ENCODE peak calls at places on chromosomes 2 and 18, in seven cellular contexts. Q, O, Z, B, H, U and S are unnamed samples.

GRCh38 chr2:28619213-28620196 is 123.6 kb downstream of the PLB1 start:
- DNase-seq in Q (no peak), H (no peak), B (no peak), Z (no peak), U (no peak), O (no peak), S (no peak)

GRCh38 chr2:33230877-33231276 is 245.6 kb upstream of the RASGRP3 start:
- DNase-seq in Q (no peak), H (no peak), Z (no peak), O (no peak), B (no peak), U (no peak), S (no peak)

GRCh38 chr2:133077259-133077822 is 407.3 kb upstream of the LYPD1 start:
- DNase-seq in Z (no peak), U (no peak), B (peak), O (no peak), H (no peak), Q (no peak), S (no peak)

GRCh38 chr2:104518256-104518655 is 335.7 kb upstream of the POU3F3 start:
- DNase-seq in H (no peak), U (no peak), B (no peak), O (no peak), Z (no peak), Q (no peak), S (no peak)

GRCh38 chr2:10232096-10232815 is 70.4 kb upstream of the HPCAL1 start:
- DNase-seq in Q (no peak), Z (no peak), U (no peak), H (no peak), O (no peak), B (no peak), S (no peak)

GRCh38 chr2:102449370-102449974 is 23.6 kb upstream of the SLC9A4 start:
- DNase-seq in B (peak), Q (peak), H (peak), Z (peak), U (no peak), O (peak), S (peak)

GRCh38 chr2:236612737-236613136 is 43.1 kb downstream of the ACKR3 start:
- DNase-seq in Q (no peak), B (no peak), H (no peak), Z (no peak), O (peak), U (no peak), S (no peak)

GRCh38 chr18:62420513-62421209 is 95.6 kb downstream of the TNFRSF11A start:
- DNase-seq in B (peak), O (peak), U (no peak), Z (no peak), H (no peak), Q (peak), S (peak)

GRCh38 chr2:55224761-55225261 is 7.3 kb downstream of the CLHC1 start:
- DNase-seq in Q (no peak), Z (peak), H (no peak), B (no peak), U (no peak), O (peak), S (no peak)

GRCh38 chr18:79964330-79965118 is at the start of gene HSBP1L1:
- DNase-seq in B (peak), Q (peak), O (peak), U (no peak), Z (peak), H (no peak), S (peak)

GRCh38 chr2:69469375-69469774 is 32.1 kb upstream of the NFU1 start:
- DNase-seq in U (no peak), Q (no peak), H (no peak), O (no peak), Z (no peak), B (no peak), S (no peak)

GRCh38 chr2:64186698-64187605 is 42.7 kb upstream of the PELI1 start:
- DNase-seq in Q (no peak), O (no peak), U (no peak), H (no peak), B (no peak), Z (no peak), S (no peak)

GRCh38 chr2:28662044-28662443 is 89.6 kb upstream of the PPP1CB start:
- DNase-seq in O (peak), U (no peak), H (no peak), Q (no peak), Z (no peak), B (peak), S (no peak)

GRCh38 chr2:152222975-152223638 is 47.5 kb upstream of the STAM2 start:
- DNase-seq in B (peak), O (peak), H (no peak), Z (peak), Q (no peak), U (no peak), S (no peak)

GRCh38 chr2:218218409-218219185 is 1.6 kb downstream of the ARPC2 start:
- DNase-seq in Z (no peak), Q (no peak), H (no peak), U (no peak), B (no peak), O (no peak), S (no peak)

GRCh38 chr2:232793271-232793670 is 16.9 kb upstream of the KCNJ13 start:
- DNase-seq in Z (no peak), B (no peak), Q (no peak), O (no peak), U (no peak), H (no peak), S (no peak)

GRCh38 chr2:18611184-18611583 is 21.8 kb upstream of the NT5C1B start:
- DNase-seq in Z (no peak), O (no peak), H (peak), Q (no peak), U (no peak), B (no peak), S (no peak)

GRCh38 chr18:41624461-41624860 is 330.6 kb upstream of the PIK3C3 start:
- DNase-seq in Z (no peak), Q (no peak), O (no peak), B (no peak), H (no peak), U (no peak), S (no peak)

GRCh38 chr2:200172944-200173481 is 133.5 kb upstream of the SPATS2L start:
- DNase-seq in U (no peak), B (no peak), O (no peak), H (no peak), Z (no peak), Q (no peak), S (no peak)

GRCh38 chr2:159650574-159650973 is 34.2 kb upstream of the BAZ2B start:
- DNase-seq in Z (no peak), B (no peak), H (no peak), Q (no peak), O (no peak), U (no peak), S (no peak)

GRCh38 chr2:203802277-203803045 is 65.1 kb upstream of the CTLA4 start:
- DNase-seq in Z (no peak), U (no peak), Q (no peak), H (no peak), B (no peak), O (no peak), S (no peak)

GRCh38 chr2:138846216-138846821 is 66.1 kb upstream of the NXPH2 start:
- DNase-seq in Z (peak), H (peak), B (peak), O (no peak), Q (no peak), U (no peak), S (no peak)

GRCh38 chr2:144512421-144513272 is 7.3 kb downstream of the ZEB2 start:
- DNase-seq in U (no peak), H (no peak), O (no peak), Q (no peak), B (no peak), Z (no peak), S (no peak)

GRCh38 chr2:150472122-150472899 is 15.2 kb downstream of the RND3 start:
- DNase-seq in B (peak), H (no peak), O (peak), Z (no peak), Q (no peak), U (no peak), S (no peak)